ENCODE peak calls at places on chromosome 17, in eight cellular contexts. M is BJ, P is cardiac muscle cell, Q is keratinocyte, Y is PC-3, T is stomach, R is left ventricle myocardium inferior, N is psoas muscle. I is an unnamed sample.

GRCh38 chr17:9062399-9062902 is 41.1 kb downstream of the NTN1 start:
- DNase-seq in T (no peak), R (no peak), P (no peak), M (no peak), Q (no peak), N (no peak), Y (no peak), I (no peak)

GRCh38 chr17:40884708-40885512 is at the start of gene KRT20:
- DNase-seq in Q (no peak), R (no peak), Y (peak), P (no peak), N (no peak), T (no peak), M (no peak), I (no peak)

GRCh38 chr17:14793237-14793636 is 471.9 kb downstream of the PMP22 start:
- DNase-seq in Q (no peak), P (no peak), T (no peak), N (no peak), M (no peak), Y (no peak), R (no peak), I (peak)

GRCh38 chr17:49439673-49440571 is 25.2 kb upstream of the PHB1 start:
- DNase-seq in R (no peak), Q (no peak), M (no peak), Y (no peak), P (no peak), N (no peak), T (no peak), I (no peak)

GRCh38 chr17:53950858-53951250 is 128.1 kb downstream of the KIF2B start:
- DNase-seq in N (no peak), M (no peak), P (no peak), Y (no peak), Q (peak), T (no peak), R (no peak), I (no peak)

GRCh38 chr17:35630530-35631148 is 43.5 kb downstream of the AP2B1 start:
- DNase-seq in Y (peak), P (no peak), Q (no peak), R (no peak), M (peak), N (no peak), T (no peak), I (no peak)

GRCh38 chr17:69967910-69968411 is 107.1 kb upstream of the KCNJ16 start:
- DNase-seq in Y (no peak), T (no peak), Q (no peak), P (no peak), N (no peak), R (no peak), M (peak), I (peak)

GRCh38 chr17:21165922-21166598 is 39.3 kb downstream of the DHRS7B start:
- DNase-seq in Q (no peak), N (peak), T (no peak), P (no peak), Y (no peak), R (peak), M (no peak), I (no peak)

GRCh38 chr17:73625975-73626706 is 18.1 kb downstream of the SDK2 start:
- DNase-seq in Y (no peak), N (peak), M (no peak), T (no peak), R (peak), Q (peak), P (peak), I (no peak)

GRCh38 chr17:73630957-73631595 is 13.2 kb downstream of the SDK2 start:
- DNase-seq in P (no peak), Y (no peak), Q (no peak), N (no peak), R (no peak), M (no peak), T (no peak), I (no peak)

GRCh38 chr17:73630531-73630930 is 13.7 kb downstream of the SDK2 start:
- DNase-seq in Y (no peak), Q (no peak), N (no peak), P (no peak), R (no peak), M (no peak), T (no peak), I (no peak)

GRCh38 chr17:73632513-73632912 is 11.7 kb downstream of the SDK2 start:
- DNase-seq in N (no peak), T (no peak), P (no peak), Q (no peak), Y (no peak), M (no peak), R (no peak), I (no peak)

GRCh38 chr17:73628642-73629552 is 15.3 kb downstream of the SDK2 start:
- DNase-seq in N (no peak), P (no peak), Y (peak), M (no peak), T (no peak), R (no peak), Q (no peak), I (no peak)
- TF ChIP-seq CTCF in N (no peak), P (no peak), Y (no peak), M (no peak), T (no peak), R (no peak), Q (no peak), I (no peak)

DNA sequence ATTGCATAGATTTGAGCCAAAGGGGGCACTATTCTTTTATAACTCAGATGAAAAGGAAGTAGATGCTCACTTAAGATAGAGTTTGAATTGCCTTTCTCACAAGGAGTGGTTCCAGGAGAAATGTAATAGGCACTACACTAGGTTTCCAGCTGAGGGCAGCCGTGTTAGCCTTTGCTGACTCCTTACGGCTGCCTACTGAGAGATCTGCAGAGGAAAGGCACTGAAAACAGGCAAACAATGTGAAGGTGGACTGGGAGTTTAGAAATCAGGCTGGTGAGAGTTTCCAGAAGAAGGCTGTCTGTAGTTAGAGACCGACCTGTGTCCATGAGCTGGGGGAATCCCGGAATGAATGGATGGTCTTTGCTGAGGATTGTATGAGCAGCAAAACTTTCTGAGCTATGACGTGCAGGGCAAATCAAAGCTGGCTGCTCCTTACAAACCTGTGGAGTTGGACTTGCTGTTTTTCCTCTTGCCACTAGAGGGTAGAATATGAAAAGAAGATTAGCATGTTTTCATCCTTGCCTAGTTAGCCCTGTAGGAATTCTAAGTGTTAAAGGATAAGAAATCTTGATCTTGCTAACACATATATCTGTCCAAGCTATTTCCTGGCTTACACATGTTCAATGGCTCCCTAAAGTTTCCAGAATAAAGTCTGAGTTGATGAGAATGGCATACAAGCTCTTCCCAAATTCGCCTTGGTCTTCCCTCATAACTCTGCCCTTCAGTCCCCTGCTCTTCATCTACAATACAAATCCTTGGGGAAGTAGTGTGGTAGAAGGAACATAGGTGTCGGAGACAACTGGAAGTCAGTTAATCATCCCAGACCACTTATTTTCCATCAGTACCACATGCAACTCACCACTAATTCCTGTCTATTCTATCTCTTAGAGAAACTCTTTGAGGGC is 20.1 kb upstream of the TAOK1 start:
- DNase-seq in T (peak), Q (peak), N (peak), M (no peak), R (peak), Y (peak), P (peak), I (peak)
- H3K4me3 ChIP-seq in T (no peak), Q (no peak), N (peak), M (no peak), R (peak), Y (peak), P (peak), I (peak)

DNA sequence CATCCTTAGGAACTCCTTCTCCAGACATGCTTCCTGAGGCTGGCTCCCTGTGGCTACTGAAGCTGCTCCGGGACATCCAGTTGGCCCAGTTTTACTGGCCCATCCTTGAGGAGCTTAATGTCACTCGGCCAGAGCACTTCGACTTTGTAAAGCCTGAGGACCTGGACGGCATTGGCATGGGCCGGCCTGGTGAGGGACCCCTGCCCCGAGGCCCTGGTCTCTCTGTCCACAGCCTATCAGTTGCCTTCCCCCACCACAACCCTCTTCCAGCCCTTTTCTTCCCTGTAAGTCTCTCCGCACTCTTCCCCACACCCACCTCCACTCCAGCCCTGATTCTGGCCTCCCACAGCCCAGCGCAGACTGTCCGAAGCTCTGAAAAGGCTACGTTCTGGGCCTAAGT is 2.0 kb downstream of the TNK1 start:
- DNase-seq in Y (no peak), N (no peak), R (no peak), Q (no peak), M (no peak), P (no peak), T (no peak), I (no peak)
- TF ChIP-seq CTCF in Y (no peak), N (no peak), R (no peak), Q (no peak), M (no peak), P (no peak), T (no peak), I (no peak)

GRCh38 chr17:68378202-68379149 is 78.8 kb downstream of the WIPI1 start:
- DNase-seq in R (peak), M (peak), P (no peak), N (peak), Q (no peak), Y (peak), T (peak), I (peak)
- H3K4me3 ChIP-seq in R (peak), M (peak), P (no peak), N (peak), Q (no peak), Y (peak), T (no peak), I (peak)

GRCh38 chr17:78364436-78365281 is 4.8 kb upstream of the SOCS3 start:
- DNase-seq in R (no peak), N (no peak), P (no peak), M (no peak), T (no peak), Y (no peak), Q (no peak), I (no peak)
- TF ChIP-seq CTCF in R (no peak), N (no peak), P (no peak), M (no peak), T (no peak), Y (no peak), Q (no peak), I (no peak)

DNA sequence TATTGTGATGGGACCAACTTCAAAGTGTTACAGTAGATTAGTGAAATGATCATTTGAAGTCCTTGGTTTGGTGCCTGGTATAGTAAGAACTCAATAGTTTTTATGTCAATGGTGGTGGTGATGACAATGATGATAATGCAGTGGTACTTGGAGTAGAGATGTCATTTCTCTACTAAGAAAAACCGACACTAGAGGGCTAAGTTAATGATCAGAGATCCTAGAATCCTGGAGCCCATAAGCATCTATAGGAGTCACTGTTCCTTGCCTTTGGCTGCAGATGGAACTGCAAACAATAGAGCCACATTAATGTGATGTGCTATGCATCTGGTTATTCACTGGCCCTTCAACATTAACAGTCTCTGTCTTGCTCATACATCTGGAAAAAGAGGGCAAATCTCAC is 103.8 kb downstream of the ANKFN1 start:
- DNase-seq in R (no peak), Q (no peak), M (no peak), T (no peak), P (no peak), N (no peak), Y (no peak), I (no peak)
- H3K4me3 ChIP-seq in R (no peak), Q (no peak), M (no peak), T (no peak), P (no peak), N (no peak), Y (no peak), I (no peak)

GRCh38 chr17:22692801-22693171 is 1000.5 kb downstream of the KCNJ18 start:
- DNase-seq in P (no peak), Q (no peak), N (no peak), Y (no peak), R (no peak), T (no peak), M (no peak), I (no peak)

GRCh38 chr17:22694362-22695227 is 1002.3 kb downstream of the KCNJ18 start:
- DNase-seq in Y (no peak), T (no peak), P (no peak), Q (no peak), R (no peak), M (no peak), N (no peak), I (no peak)

GRCh38 chr17:22692066-22692800 is 999.9 kb downstream of the KCNJ18 start:
- DNase-seq in P (no peak), Y (no peak), Q (no peak), R (no peak), M (no peak), N (no peak), T (no peak), I (no peak)

GRCh38 chr17:22695228-22695619 is 1002.9 kb downstream of the KCNJ18 start:
- DNase-seq in Y (no peak), R (no peak), N (no peak), M (no peak), T (no peak), P (no peak), Q (no peak), I (no peak)
- TF ChIP-seq CTCF in Y (peak), R (no peak), N (no peak), M (no peak), T (no peak), P (no peak), Q (no peak), I (no peak)

DNA sequence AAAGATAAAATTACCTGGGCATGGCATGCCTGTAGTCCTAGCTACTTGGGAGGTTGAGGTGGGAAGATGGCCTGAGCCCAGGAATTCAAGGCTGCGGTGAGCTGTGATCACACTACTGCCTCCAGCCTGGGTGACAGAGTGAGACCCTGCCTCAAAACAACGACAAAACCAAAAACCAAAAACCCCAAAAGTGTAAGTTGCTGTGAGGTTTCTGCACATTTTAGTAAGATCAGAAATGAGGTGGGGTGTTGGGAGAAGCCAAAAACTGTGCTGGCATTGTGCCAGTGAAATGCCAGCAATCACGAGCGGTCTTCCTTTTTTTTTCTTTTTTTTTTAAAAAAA is 114.6 kb downstream of the PITPNC1 start:
- DNase-seq in R (no peak), M (no peak), P (no peak), Q (no peak), T (no peak), Y (no peak), N (no peak), I (no peak)
- H3K4me3 ChIP-seq in R (peak), M (no peak), P (no peak), Q (no peak), T (no peak), Y (no peak), N (no peak), I (no peak)